ENCODE peak calls at places on chromosomes 4 and X, in four cellular contexts. U is transverse colon; O is activated CD4-positive, alpha-beta T cell treated with anti-CD3 and anti-CD28 coated beads, Interleukin-2, amount 50 U/mL, for 4 hours; H is posterior cingulate gyrus. M is an unnamed sample.

GRCh38 chr4:33063238-33063637 is 2343.1 kb downstream of the PCDH7 start:
- DNase-seq in U (no peak), O (no peak), H (no peak), M (peak; percentile 1)

GRCh38 chr4:683247-683897 is 5.6 kb downstream of the SLC49A3 start:
- DNase-seq in U (no peak), O (no peak), H (no peak), M (no peak)

GRCh38 chrX:17030092-17030491 is 83.6 kb downstream of the REPS2 start:
- DNase-seq in U (no peak), O (no peak), H (no peak), M (no peak)

GRCh38 chr4:176261481-176261880 is 7.5 kb downstream of the ASB5 start:
- DNase-seq in U (no peak), O (no peak), H (no peak), M (no peak)

GRCh38 chr4:568351-568652 is 7.8 kb downstream of the TMEM271 start:
- DNase-seq in U (no peak), O (no peak), H (no peak), M (no peak)

GRCh38 chr4:5133933-5134594 is 82.8 kb downstream of the STK32B start:
- DNase-seq in U (no peak), O (no peak), H (no peak), M (no peak)

GRCh38 chr4:37981425-37981824 is 21.2 kb downstream of the PTTG2 start:
- DNase-seq in U (no peak), O (no peak), H (no peak), M (no peak)

GRCh38 chr4:113955948-113956347 is 23.5 kb downstream of the ARSJ start:
- DNase-seq in U (no peak), O (no peak), H (no peak), M (no peak)

GRCh38 chr4:107215222-107215621 is 179.1 kb upstream of the DKK2 start:
- DNase-seq in U (no peak), O (no peak), H (no peak), M (no peak)

GRCh38 chr4:109801895-109802319 is at the start of gene CFI:
- DNase-seq in U (no peak), O (no peak), H (no peak), M (no peak)

GRCh38 chr4:125736057-125736456 is 421.3 kb downstream of the FAT4 start:
- DNase-seq in U (no peak), O (no peak), H (no peak), M (no peak)

GRCh38 chr4:70627620-70628019 is 924 bp upstream of the ENAM start:
- DNase-seq in U (no peak), O (no peak), H (no peak), M (no peak)

GRCh38 chr4:176498857-176499256 is 179.1 kb downstream of the SPCS3 start:
- DNase-seq in U (no peak), O (no peak), H (no peak), M (no peak)

GRCh38 chr4:185112104-185112503 is 31.0 kb upstream of the SLC25A4 start:
- DNase-seq in U (no peak), O (no peak), H (no peak), M (peak; percentile 90)

GRCh38 chr4:176668324-176668723 is 124.4 kb downstream of the VEGFC start:
- DNase-seq in U (no peak), O (no peak), H (no peak), M (no peak)

GRCh38 chr4:1644906-1645657 is 39.0 kb downstream of the FAM53A start:
- DNase-seq in U (peak; percentile 32), O (no peak), H (peak; percentile 82), M (peak; percentile 16)

GRCh38 chr4:164807611-164808010 is 53.7 kb downstream of the SMIM31 start:
- DNase-seq in U (no peak), O (no peak), H (no peak), M (no peak)

GRCh38 chr4:133151301-133151680 is 2.2 kb downstream of the PCDH10 start:
- DNase-seq in U (no peak), O (no peak), H (peak; percentile 82), M (no peak)

GRCh38 chr4:118400362-118400761 is 47.6 kb upstream of the PRSS12 start:
- DNase-seq in U (no peak), O (no peak), H (no peak), M (no peak)

GRCh38 chr4:123352240-123352945 is 44.2 kb upstream of the SPRY1 start:
- DNase-seq in U (no peak), O (no peak), H (no peak), M (no peak)

GRCh38 chr4:181796502-181796901 is 446.7 kb upstream of the TENM3 start:
- DNase-seq in U (no peak), O (no peak), H (no peak), M (no peak)